ENCODE peak calls at places on chromosomes 11 and 22, in five cellular contexts. V is AG09309; A is left ventricle myocardium inferior; N is stimulated activated CD8-positive, alpha-beta memory T cell treated with anti-CD3 and anti-CD28 coated beads, Interleukin-15, amount 100 ng/mL, for 24 hours; G is dorsolateral prefrontal cortex. R is an unnamed sample.

GRCh38 chr11:67278135-67278938 is 10.8 kb upstream of the ANKRD13D start:
- DNase-seq in V (no peak), A (no peak), N (no peak), G (no peak), R (no peak)

GRCh38 chr11:66240781-66241136 is 27.7 kb upstream of the RAB1B start:
- DNase-seq in V (no peak), A (no peak), N (no peak), G (no peak), R (no peak)

GRCh38 chr11:76159983-76160661 is 46.2 kb downstream of the WNT11 start:
- DNase-seq in V (no peak), A (no peak), N (no peak), G (no peak), R (no peak)

GRCh38 chr11:71992331-71992730 is 6.4 kb upstream of the IL18BP start:
- DNase-seq in V (no peak), A (no peak), N (no peak), G (no peak), R (no peak)

GRCh38 chr11:11279956-11280689 is 72.9 kb downstream of the CSNK2A3 start:
- DNase-seq in V (no peak), A (no peak), N (no peak), G (no peak), R (no peak)

GRCh38 chr11:131954146-131954545 is 583.7 kb downstream of the NTM start:
- DNase-seq in V (no peak), A (no peak), N (no peak), G (no peak), R (no peak)

GRCh38 chr11:107490836-107491235 is 33.2 kb upstream of the CWF19L2 start:
- DNase-seq in V (no peak), A (no peak), N (no peak), G (no peak), R (no peak)

GRCh38 chr22:37068859-37069258 is 17.3 kb downstream of the KCTD17 start:
- DNase-seq in V (no peak), A (no peak), N (no peak), G (no peak), R (no peak)

GRCh38 chr11:103091441-103091809 is 535 bp downstream of the DCUN1D5 start:
- DNase-seq in V (no peak), A (peak), N (no peak), G (peak), R (peak)

GRCh38 chr11:2653930-2654739 is 45.7 kb downstream of the KCNQ1OT1 start:
- DNase-seq in V (no peak), A (no peak), N (no peak), G (no peak), R (no peak)